ENCODE peak calls at places on chromosomes 12 and 14, in seven cellular contexts. L is HL-60, G is choroid plexus epithelial cell, T is heart left ventricle, A is GM23338, I is BJ, Z is GM12865. N is an unnamed sample.

GRCh38 chr14:34693228-34693939 is 21.0 kb downstream of the CFL2 start:
- DNase-seq in A (peak), G (peak), T (no peak), I (no peak), L (no peak), Z (no peak), N (no peak)

GRCh38 chr14:93456356-93456755 is 25.6 kb downstream of the UNC79 start:
- DNase-seq in Z (no peak), G (no peak), T (no peak), I (no peak), A (no peak), L (no peak), N (no peak)

GRCh38 chr12:6231359-6232268 is 31.4 kb downstream of the CD9 start:
- DNase-seq in T (no peak), G (peak), L (no peak), I (no peak), Z (no peak), A (no peak), N (no peak)

GRCh38 chr12:92912052-92912451 is 17.0 kb downstream of the EEA1 start:
- DNase-seq in T (no peak), I (no peak), L (peak), G (no peak), Z (no peak), A (no peak), N (no peak)

GRCh38 chr14:23071244-23071974 is 14.1 kb upstream of the CDH24 start:
- DNase-seq in G (peak), A (peak), T (peak), I (peak), L (peak), Z (peak), N (peak)

GRCh38 chr12:107515446-107515958 is 170.1 kb upstream of the PWP1 start:
- DNase-seq in Z (peak), I (peak), G (peak), L (no peak), A (peak), T (peak), N (peak)

GRCh38 chr12:94636462-94637085 is 13.8 kb downstream of the TMCC3 start:
- DNase-seq in L (no peak), I (no peak), G (peak), Z (no peak), A (no peak), T (no peak), N (no peak)

GRCh38 chr12:107619831-107620230 is 65.8 kb upstream of the PWP1 start:
- DNase-seq in A (no peak), L (no peak), G (no peak), T (no peak), I (no peak), Z (no peak), N (no peak)

GRCh38 chr14:22737052-22737451 is 29.4 kb upstream of the OXA1L start:
- DNase-seq in G (no peak), L (no peak), A (no peak), Z (peak), I (no peak), T (no peak), N (no peak)

GRCh38 chr12:63862187-63863107 is 17.9 kb downstream of the SRGAP1 start:
- DNase-seq in T (peak), L (no peak), G (no peak), I (no peak), A (peak), Z (no peak), N (no peak)

GRCh38 chr12:1220127-1221092 is 229.4 kb downstream of the ERC1 start:
- DNase-seq in A (no peak), G (no peak), T (peak), L (no peak), I (no peak), Z (no peak), N (no peak)

GRCh38 chr12:2195085-2195484 is 142.3 kb downstream of the CACNA1C start:
- DNase-seq in L (no peak), G (no peak), T (peak), Z (no peak), I (no peak), A (no peak), N (no peak)

GRCh38 chr12:32431025-32431424 is 31.7 kb downstream of the FGD4 start:
- DNase-seq in L (no peak), T (no peak), G (no peak), I (no peak), Z (no peak), A (no peak), N (no peak)

GRCh38 chr12:32448581-32448980 is 49.2 kb downstream of the FGD4 start:
- DNase-seq in A (no peak), G (peak), I (no peak), T (no peak), Z (no peak), L (no peak), N (no peak)

GRCh38 chr14:75793806-75794205 is 132.8 kb downstream of the TTLL5 start:
- DNase-seq in L (no peak), T (no peak), I (no peak), A (peak), Z (peak), G (peak), N (peak)

GRCh38 chr14:65631040-65631439 is 218.5 kb downstream of the FUT8 start:
- DNase-seq in T (no peak), A (no peak), Z (no peak), L (no peak), I (no peak), G (no peak), N (no peak)

DNA sequence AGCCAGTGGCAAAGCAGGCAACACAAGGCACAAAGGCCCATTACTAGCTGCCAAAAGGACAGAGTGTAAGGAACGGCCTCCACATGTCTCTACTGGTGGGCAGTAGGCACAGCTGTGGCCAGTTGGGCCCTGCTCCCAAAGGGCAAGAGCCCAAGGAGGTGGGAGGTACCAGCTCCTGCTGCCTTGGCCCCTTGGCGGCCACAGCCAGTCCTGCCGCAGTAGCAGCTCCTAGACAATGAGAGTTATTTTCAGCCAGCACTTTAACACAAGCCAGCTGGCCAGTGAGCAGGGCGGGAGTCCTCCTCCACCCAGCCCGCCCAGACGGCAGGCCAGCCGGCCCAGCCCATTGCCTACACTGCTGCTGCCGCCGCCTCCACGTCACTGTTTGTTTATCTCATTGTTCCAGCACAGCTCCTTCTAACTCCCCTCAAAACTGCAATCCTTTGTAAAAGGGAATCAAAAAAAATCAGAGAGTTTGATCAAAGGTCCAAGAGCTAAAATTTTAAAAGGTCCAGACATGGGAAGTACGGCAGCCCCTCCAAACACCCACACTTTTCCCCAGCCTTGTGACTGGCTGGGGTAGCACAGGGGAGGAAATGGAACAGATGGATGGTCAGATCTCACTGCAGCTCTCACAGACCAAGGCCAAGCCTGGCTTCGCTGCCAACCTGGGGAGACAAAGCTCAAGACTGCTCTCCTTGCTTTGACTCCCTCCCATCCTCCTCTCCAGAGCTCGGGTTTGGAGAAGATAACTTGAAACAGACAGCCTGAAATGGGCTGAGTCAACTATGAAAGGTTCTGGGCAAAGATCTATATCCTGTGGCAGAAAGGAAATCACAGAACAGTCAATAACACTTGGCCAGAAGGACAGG is 33.5 kb downstream of the FMNL3 start:
- DNase-seq in Z (peak), L (no peak), T (peak), A (peak), G (peak), I (peak), N (peak)
- H3K4me3 ChIP-seq in Z (no peak), L (no peak), T (no peak), A (no peak), G (no peak), I (no peak), N (no peak)

DNA sequence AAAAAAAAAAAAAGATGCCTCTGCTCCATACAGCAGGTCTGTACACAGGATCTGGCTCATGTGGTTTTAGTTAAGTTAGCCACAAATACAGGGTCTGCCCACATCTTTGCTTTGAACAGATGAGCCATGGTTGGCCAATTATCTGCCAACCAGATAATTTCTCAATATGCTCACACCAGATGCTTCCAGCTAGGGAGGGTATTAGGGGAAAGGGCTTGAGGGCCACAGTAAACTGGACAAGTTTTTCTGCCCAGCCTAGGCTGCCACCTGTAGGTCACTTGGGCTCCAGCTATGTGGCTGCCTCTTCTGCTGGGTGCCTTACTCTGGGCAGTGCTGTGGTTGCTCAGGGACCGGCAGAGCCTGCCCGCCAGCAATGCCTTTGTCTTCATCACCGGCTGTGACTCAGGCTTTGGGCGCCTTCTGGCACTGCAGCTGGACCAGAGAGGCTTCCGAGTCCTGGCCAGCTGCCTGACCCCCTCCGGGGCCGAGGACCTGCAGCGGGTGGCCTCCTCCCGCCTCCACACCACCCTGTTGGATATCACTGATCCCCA is 776 bp downstream of the RDH5 start:
- DNase-seq in G (peak), I (no peak), L (peak), Z (no peak), T (peak), A (peak), N (no peak)
- TF ChIP-seq CTCF in G (peak), I (peak), L (peak), Z (peak), T (peak), A (peak), N (peak)

GRCh38 chr12:48388430-48388829 is 37.7 kb upstream of the ZNF641 start:
- DNase-seq in T (no peak), A (no peak), I (peak), Z (no peak), G (peak), L (no peak), N (no peak)
- H3K4me3 ChIP-seq in T (no peak), A (no peak), I (no peak), Z (no peak), G (no peak), L (no peak), N (no peak)

GRCh38 chr14:78509516-78509915 is 339.3 kb downstream of the NRXN3 start:
- DNase-seq in T (no peak), I (no peak), L (no peak), Z (peak), A (no peak), G (no peak), N (no peak)
- TF ChIP-seq CTCF in T (no peak), I (no peak), L (no peak), Z (no peak), A (peak), G (no peak), N (no peak)

GRCh38 chr12:16300222-16300621 is 22.7 kb upstream of the SLC15A5 start:
- DNase-seq in A (peak), Z (no peak), I (no peak), G (peak), T (no peak), L (no peak), N (no peak)
- H3K4me3 ChIP-seq in A (no peak), Z (no peak), I (no peak), G (no peak), T (no peak), L (no peak), N (no peak)

DNA sequence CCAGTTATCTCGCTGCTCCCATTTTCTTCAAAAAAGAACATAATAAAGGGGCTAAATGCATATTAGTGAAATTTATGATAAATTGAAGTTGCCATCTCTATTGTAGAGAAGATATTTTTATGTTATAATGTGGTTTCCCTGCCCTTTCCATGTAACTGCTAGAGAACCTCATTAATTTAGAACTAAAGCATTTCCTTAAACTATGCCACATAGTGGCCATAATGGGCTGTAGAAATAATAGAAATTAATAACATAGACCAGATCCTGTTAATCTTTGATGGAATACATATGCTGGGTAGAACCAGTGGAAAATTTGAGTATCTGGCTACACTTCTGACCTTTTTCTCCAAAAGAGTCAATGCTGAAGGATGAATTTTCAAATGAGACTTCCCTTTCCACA is 376.7 kb downstream of the PDZRN4 start:
- DNase-seq in A (no peak), L (no peak), T (no peak), I (no peak), G (no peak), Z (no peak), N (no peak)
- TF ChIP-seq CTCF in A (no peak), L (no peak), T (peak), I (peak), G (no peak), Z (no peak), N (no peak)

N was measured in retinal pigment epithelial cell.